ENCODE peak calls at places on chromosome 1, in five cellular contexts. F is AG08396; W is activated CD8-positive, alpha-beta T cell treated with anti-CD3 and anti-CD28 coated beads, Interleukin-2, amount 10 ng/mL, durations not matched to agents 7 days and 5 days; H is GM12865; R is NCI-H1092. U is an unnamed sample.

GRCh38 chr1:101060992-101061391 is 35.4 kb upstream of the DPH5 start:
- DNase-seq in F (no peak), W (no peak), H (peak; percentile 46), R (no peak), U (no peak)

GRCh38 chr1:56754713-56755505 is 64.3 kb downstream of the FYB2 start:
- DNase-seq in F (no peak), W (no peak), H (no peak), R (no peak), U (peak; percentile 4)

GRCh38 chr1:175530167-175530566 is 213.2 kb downstream of the TNR start:
- DNase-seq in F (no peak), W (no peak), H (no peak), R (peak; percentile 15), U (no peak)

GRCh38 chr1:180611016-180611930 is 20.5 kb upstream of the XPR1 start:
- DNase-seq in F (peak; percentile 49), W (no peak), H (no peak), R (no peak), U (no peak)

GRCh38 chr1:81549588-81550127 is 251.1 kb upstream of the ADGRL2 start:
- DNase-seq in F (peak; percentile 18), W (no peak), H (peak; percentile 63), R (peak; percentile 36), U (peak; percentile 55)

GRCh38 chr1:11736746-11737639 is 1.1 kb downstream of the AGTRAP start:
- DNase-seq in F (peak; percentile 75), W (peak; percentile 68), H (peak; percentile 58), R (no peak), U (no peak)

GRCh38 chr1:165650981-165651625 is 20.1 kb downstream of the MGST3 start:
- DNase-seq in F (no peak), W (no peak), H (no peak), R (no peak), U (no peak)

GRCh38 chr1:232012773-232013386 is 386.3 kb downstream of the DISC1 start:
- DNase-seq in F (peak; percentile 48), W (no peak), H (no peak), R (peak; percentile 92), U (no peak)

GRCh38 chr1:226656201-226656600 is 82.9 kb downstream of the ITPKB start:
- DNase-seq in F (no peak), W (no peak), H (no peak), R (peak; percentile 27), U (no peak)

GRCh38 chr1:209641216-209642181 is 10.7 kb downstream of the LAMB3 start:
- DNase-seq in F (peak; percentile 48), W (no peak), H (peak; percentile 20), R (no peak), U (no peak)